ENCODE peak calls at places on chromosome 4, in six cellular contexts. Q is H54, E is A549, G is Peyer's patch, O is lower leg skin, C is right lobe of liver. J is an unnamed sample.

GRCh38 chr4:126250006-126250405 is 935.3 kb downstream of the FAT4 start:
- DNase-seq in G (no peak), E (no peak), C (no peak), O (no peak), Q (no peak), J (no peak)

GRCh38 chr4:2092653-2093000 is 33.5 kb downstream of the NAT8L start:
- DNase-seq in G (no peak), O (no peak), Q (no peak), C (peak), E (no peak), J (no peak)

GRCh38 chr4:7699040-7699439 is 240.6 kb downstream of the AFAP1 start:
- DNase-seq in C (no peak), O (no peak), G (no peak), Q (peak), E (no peak), J (no peak)

GRCh38 chr4:84852081-84852480 is 114.4 kb downstream of the WDFY3 start:
- DNase-seq in C (no peak), O (no peak), E (no peak), G (no peak), Q (no peak), J (no peak)

GRCh38 chr4:136750898-136751297 is 781.4 kb downstream of the PCDH18 start:
- DNase-seq in G (no peak), Q (no peak), E (peak), O (no peak), C (no peak), J (no peak)

GRCh38 chr4:80197132-80197573 is at the start of gene PRDM8:
- DNase-seq in G (no peak), O (no peak), C (no peak), Q (no peak), E (no peak), J (no peak)

GRCh38 chr4:10629394-10629793 is 55.2 kb downstream of the CLNK start:
- DNase-seq in E (no peak), G (no peak), O (no peak), Q (no peak), C (no peak), J (no peak)

GRCh38 chr4:68912807-68913206 is 38.8 kb downstream of the UGT2A3 start:
- DNase-seq in O (no peak), Q (no peak), E (peak), C (no peak), G (no peak), J (no peak)

GRCh38 chr4:176123710-176124407 is 58.2 kb downstream of the WDR17 start:
- DNase-seq in O (no peak), Q (peak), C (no peak), G (peak), E (peak), J (no peak)

GRCh38 chr4:3179126-3179706 is 69.7 kb upstream of the MSANTD1 start:
- DNase-seq in O (no peak), E (no peak), G (no peak), Q (no peak), C (peak), J (no peak)
- TF ChIP-seq POLR2A in O (no peak), E (no peak), G (no peak), Q (no peak), C (no peak), J (no peak)

GRCh38 chr4:158896459-158897238 is 127.8 kb downstream of the FNIP2 start:
- DNase-seq in G (no peak), C (no peak), Q (no peak), E (no peak), O (no peak), J (no peak)

GRCh38 chr4:158891256-158891655 is 122.4 kb downstream of the FNIP2 start:
- DNase-seq in O (no peak), E (no peak), C (no peak), G (no peak), Q (no peak), J (no peak)

GRCh38 chr4:158894826-158895225 is 126.0 kb downstream of the FNIP2 start:
- DNase-seq in O (no peak), C (no peak), G (no peak), E (no peak), Q (no peak), J (no peak)

GRCh38 chr4:158890294-158890693 is 121.5 kb downstream of the FNIP2 start:
- DNase-seq in E (no peak), O (no peak), Q (no peak), C (no peak), G (no peak), J (no peak)

DNA sequence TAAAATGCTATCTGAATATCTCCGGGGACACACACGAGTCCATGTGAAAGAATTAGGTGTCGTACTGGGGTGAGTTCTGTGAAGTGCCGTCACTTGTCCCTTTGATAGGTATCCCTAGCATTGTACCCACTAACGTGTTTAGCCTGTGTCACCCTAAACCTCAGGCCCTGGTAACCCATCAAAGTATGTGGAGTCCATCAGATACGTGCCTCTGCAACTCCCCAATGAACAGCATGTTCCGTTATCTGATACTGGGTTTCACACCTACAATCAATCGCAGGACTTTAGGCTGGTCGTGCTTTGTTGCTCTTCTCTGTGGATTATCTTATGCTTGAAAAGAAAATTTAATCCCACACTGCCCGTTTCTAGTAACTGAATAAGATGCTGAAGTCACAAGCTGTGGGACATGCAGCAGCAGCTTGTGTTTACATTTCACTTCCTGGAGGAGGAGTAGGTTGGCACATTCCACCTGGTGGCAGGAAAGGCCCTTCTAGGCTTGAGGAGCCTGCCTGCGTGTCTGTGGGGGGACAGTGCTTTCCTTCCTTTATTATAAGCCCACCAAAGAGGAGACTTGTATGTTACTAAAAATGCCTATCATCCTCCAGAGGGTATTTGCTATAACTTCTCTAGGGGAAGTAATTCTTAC is 127.1 kb downstream of the FNIP2 start:
- DNase-seq in G (no peak), C (no peak), E (peak), O (no peak), Q (no peak), J (no peak)
- TF ChIP-seq POLR2A in G (no peak), C (no peak), E (no peak), O (no peak), Q (no peak), J (no peak)

GRCh38 chr4:186846426-186846825 is 122.8 kb upstream of the FAT1 start:
- DNase-seq in C (no peak), G (no peak), E (no peak), Q (no peak), O (no peak), J (no peak)

GRCh38 chr4:186845137-186845842 is 121.6 kb upstream of the FAT1 start:
- DNase-seq in C (no peak), G (peak), O (no peak), Q (no peak), E (peak), J (no peak)

GRCh38 chr4:186840771-186841301 is 117.2 kb upstream of the FAT1 start:
- DNase-seq in Q (no peak), O (no peak), C (no peak), E (no peak), G (no peak), J (no peak)

GRCh38 chr4:186840222-186840701 is 116.6 kb upstream of the FAT1 start:
- DNase-seq in C (no peak), G (peak), Q (no peak), O (peak), E (no peak), J (no peak)

GRCh38 chr4:186844059-186844681 is 120.5 kb upstream of the FAT1 start:
- DNase-seq in E (no peak), C (no peak), Q (no peak), O (no peak), G (peak), J (no peak)
- TF ChIP-seq POLR2A in E (no peak), C (no peak), Q (no peak), O (no peak), G (no peak), J (no peak)

GRCh38 chr4:517806-518070 is 18.7 kb downstream of the PIGG start:
- DNase-seq in C (no peak), Q (no peak), E (no peak), O (no peak), G (no peak), J (no peak)

GRCh38 chr4:517061-517805 is 18.2 kb downstream of the PIGG start:
- DNase-seq in G (no peak), E (no peak), C (no peak), O (no peak), Q (no peak), J (no peak)

GRCh38 chr4:513327-513726 is 14.3 kb downstream of the PIGG start:
- DNase-seq in Q (no peak), G (no peak), O (no peak), E (no peak), C (no peak), J (no peak)

GRCh38 chr4:518569-519083 is 19.6 kb downstream of the PIGG start:
- DNase-seq in G (no peak), O (no peak), E (no peak), Q (no peak), C (no peak), J (no peak)

DNA sequence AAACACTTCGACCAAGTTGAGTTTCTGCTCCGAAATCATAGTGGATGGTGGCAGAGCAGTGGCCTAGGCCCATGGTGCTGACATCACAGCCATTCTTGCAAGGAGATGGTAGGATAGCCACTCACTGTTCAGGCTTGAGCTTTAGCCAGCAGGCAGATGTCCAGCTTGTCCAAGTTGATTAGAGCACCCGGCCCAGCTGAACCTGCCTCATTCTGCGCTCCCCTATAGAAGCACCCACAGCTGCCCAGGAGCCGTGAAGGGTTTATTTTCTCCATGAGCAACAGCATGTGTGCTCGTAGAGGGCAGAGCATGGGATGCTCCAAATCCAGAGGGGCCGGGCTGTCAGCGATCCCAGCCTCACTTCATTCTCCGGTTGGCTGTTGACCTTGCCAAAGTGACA is 16.2 kb downstream of the PIGG start:
- DNase-seq in G (no peak), E (no peak), O (no peak), Q (no peak), C (no peak), J (no peak)
- TF ChIP-seq POLR2A in G (no peak), E (no peak), O (no peak), Q (no peak), C (no peak), J (no peak)

GRCh38 chr4:83255584-83255983 is 29.0 kb downstream of the COQ2 start:
- DNase-seq in Q (no peak), C (no peak), G (no peak), O (no peak), E (peak), J (no peak)
- TF ChIP-seq POLR2A in Q (no peak), C (no peak), G (no peak), O (no peak), E (no peak), J (no peak)

GRCh38 chr4:82428969-82429727 is 1.1 kb downstream of the HNRNPDL start:
- DNase-seq in C (peak), G (peak), E (peak), Q (peak), O (peak), J (peak)
- TF ChIP-seq POLR2A in C (peak), G (peak), E (peak), Q (peak), O (peak), J (peak)

DNA sequence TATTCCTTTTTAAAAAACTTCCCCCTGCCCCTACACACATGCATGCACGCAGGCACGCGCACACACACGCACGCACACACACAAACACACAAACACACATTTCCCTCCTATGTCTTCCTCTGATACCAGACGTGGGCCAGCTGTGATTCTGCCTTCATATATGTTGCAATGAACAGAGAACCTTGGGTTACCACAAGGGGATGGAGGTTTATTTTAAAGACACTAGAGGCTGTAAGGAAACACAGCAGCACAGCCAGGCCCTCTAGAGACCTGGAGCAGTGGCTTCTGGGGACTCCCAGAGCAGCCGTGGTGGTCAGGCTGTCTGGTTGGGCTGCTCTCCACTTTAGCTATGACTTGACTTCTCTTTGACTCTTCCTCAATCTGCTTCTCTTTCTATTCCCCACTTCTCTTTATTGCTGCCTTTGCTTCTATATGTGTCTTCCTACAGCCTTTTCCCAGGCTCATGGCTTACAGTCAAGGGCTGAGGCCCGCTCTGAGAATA is 3.2 kb upstream of the TLR10 start:
- DNase-seq in G (no peak), Q (no peak), C (no peak), O (no peak), E (no peak), J (no peak)
- TF ChIP-seq POLR2A in G (no peak), Q (no peak), C (no peak), O (no peak), E (no peak), J (no peak)

GRCh38 chr4:122749704-122750454 is 17.4 kb downstream of the BBS12 start:
- DNase-seq in G (no peak), C (no peak), E (no peak), Q (no peak), O (no peak), J (no peak)
- TF ChIP-seq POLR2A in G (no peak), C (no peak), E (no peak), Q (no peak), O (no peak), J (no peak)

GRCh38 chr4:48270516-48270897 is 869 bp upstream of the TEC start:
- DNase-seq in C (no peak), O (no peak), Q (no peak), E (peak), G (no peak), J (no peak)

GRCh38 chr4:48269861-48270515 is 350 bp upstream of the TEC start:
- DNase-seq in Q (no peak), C (peak), E (peak), O (peak), G (peak), J (peak)

GRCh38 chr4:48271048-48271452 is 1.4 kb upstream of the TEC start:
- DNase-seq in E (no peak), G (no peak), O (no peak), C (no peak), Q (no peak), J (no peak)

GRCh38 chr4:48267574-48267973 is 2.1 kb downstream of the TEC start:
- DNase-seq in E (no peak), Q (no peak), O (no peak), C (no peak), G (no peak), J (no peak)

GRCh38 chr4:48268956-48269860 is at the start of gene TEC:
- DNase-seq in C (peak), Q (no peak), G (peak), E (peak), O (peak), J (peak)
- TF ChIP-seq POLR2A in C (peak), Q (no peak), G (peak), E (peak), O (no peak), J (no peak)

J was measured in esophagus squamous epithelium.